ENCODE peak calls at places on chromosomes 1 and 21, in six cellular contexts. One of them, this sample, is unnamed.
A peak's percentile ranks its signal among the peaks of the same experiment; 100 is the strongest.

GRCh38 chr1:182080955-182081582 is 19.6 kb upstream of the ZNF648 start:
- DNase-seq in thoracic aorta: no peak
- DNase-seq in adrenal gland: no peak
- DNase-seq in CD8-positive, alpha-beta T cell: no peak
- DNase-seq in SJCRH30: peak; percentile 24
- DNase-seq in A549: peak; percentile 48
- DNase-seq in this sample: no peak

GRCh38 chr1:101444873-101445618 is 208.2 kb downstream of the S1PR1 start:
- DNase-seq in CD8-positive, alpha-beta T cell: no peak
- DNase-seq in thoracic aorta: no peak
- DNase-seq in SJCRH30: no peak
- DNase-seq in A549: no peak
- DNase-seq in adrenal gland: no peak
- DNase-seq in this sample: no peak

GRCh38 chr1:85406081-85406480 is 58.9 kb downstream of the DDAH1 start:
- DNase-seq in thoracic aorta: no peak
- DNase-seq in CD8-positive, alpha-beta T cell: no peak
- DNase-seq in adrenal gland: no peak
- DNase-seq in SJCRH30: no peak
- DNase-seq in A549: no peak
- DNase-seq in this sample: no peak

GRCh38 chr1:245822997-245823396 is 668.2 kb downstream of the KIF26B start:
- DNase-seq in SJCRH30: no peak
- DNase-seq in CD8-positive, alpha-beta T cell: no peak
- DNase-seq in adrenal gland: no peak
- DNase-seq in A549: peak; percentile 36
- DNase-seq in thoracic aorta: no peak
- DNase-seq in this sample: no peak

GRCh38 chr21:45530423-45531113 is 11.7 kb downstream of the SLC19A1 start:
- DNase-seq in A549: no peak
- DNase-seq in thoracic aorta: no peak
- DNase-seq in CD8-positive, alpha-beta T cell: no peak
- DNase-seq in SJCRH30: no peak
- DNase-seq in adrenal gland: peak; percentile 9
- DNase-seq in this sample: no peak

GRCh38 chr1:206506405-206506802 is 927 bp upstream of the RASSF5 start:
- DNase-seq in SJCRH30: no peak
- DNase-seq in CD8-positive, alpha-beta T cell: no peak
- DNase-seq in A549: no peak
- DNase-seq in adrenal gland: no peak
- DNase-seq in thoracic aorta: no peak
- DNase-seq in this sample: no peak

GRCh38 chr1:54359393-54360162 is 46.6 kb downstream of the SSBP3 start:
- DNase-seq in A549: no peak
- DNase-seq in adrenal gland: peak; percentile 46
- DNase-seq in thoracic aorta: no peak
- DNase-seq in SJCRH30: no peak
- DNase-seq in CD8-positive, alpha-beta T cell: no peak
- DNase-seq in this sample: no peak

GRCh38 chr1:156641761-156642264 is at the start of gene BCAN:
- DNase-seq in A549: no peak
- DNase-seq in CD8-positive, alpha-beta T cell: no peak
- DNase-seq in adrenal gland: peak; percentile 66
- DNase-seq in SJCRH30: peak; percentile 66
- DNase-seq in thoracic aorta: no peak
- DNase-seq in this sample: no peak

GRCh38 chr1:67898033-67898726 is 64.9 kb upstream of the GNG12 start:
- DNase-seq in thoracic aorta: no peak
- DNase-seq in CD8-positive, alpha-beta T cell: no peak
- DNase-seq in adrenal gland: no peak
- DNase-seq in A549: no peak
- DNase-seq in SJCRH30: no peak
- DNase-seq in this sample: no peak

GRCh38 chr1:27583479-27583878 is 20.5 kb downstream of the AHDC1 start:
- DNase-seq in A549: no peak
- DNase-seq in CD8-positive, alpha-beta T cell: no peak
- DNase-seq in adrenal gland: no peak
- DNase-seq in thoracic aorta: no peak
- DNase-seq in SJCRH30: no peak
- DNase-seq in this sample: no peak

GRCh38 chr1:242211254-242212022 is 212.5 kb upstream of the MAP1LC3C start:
- DNase-seq in SJCRH30: peak; percentile 13
- DNase-seq in A549: no peak
- DNase-seq in CD8-positive, alpha-beta T cell: no peak
- DNase-seq in adrenal gland: no peak
- DNase-seq in thoracic aorta: no peak
- DNase-seq in this sample: no peak

GRCh38 chr1:74504125-74505065 is 8.0 kb downstream of the LRRC53 start:
- DNase-seq in A549: peak; percentile 2
- DNase-seq in CD8-positive, alpha-beta T cell: no peak
- DNase-seq in SJCRH30: peak; percentile 44
- DNase-seq in adrenal gland: peak; percentile 41
- DNase-seq in thoracic aorta: no peak
- DNase-seq in this sample: peak; percentile 70

GRCh38 chr1:71030021-71030420 is 17.6 kb downstream of the PTGER3 start:
- DNase-seq in SJCRH30: no peak
- DNase-seq in adrenal gland: no peak
- DNase-seq in thoracic aorta: no peak
- DNase-seq in A549: no peak
- DNase-seq in CD8-positive, alpha-beta T cell: no peak
- DNase-seq in this sample: no peak

GRCh38 chr1:69122373-69122772 is 445.3 kb upstream of the LRRC7 start:
- DNase-seq in thoracic aorta: no peak
- DNase-seq in adrenal gland: no peak
- DNase-seq in CD8-positive, alpha-beta T cell: no peak
- DNase-seq in A549: no peak
- DNase-seq in SJCRH30: no peak
- DNase-seq in this sample: no peak

GRCh38 chr1:69126761-69127160 is 441.0 kb upstream of the LRRC7 start:
- DNase-seq in A549: no peak
- DNase-seq in CD8-positive, alpha-beta T cell: no peak
- DNase-seq in thoracic aorta: no peak
- DNase-seq in SJCRH30: no peak
- DNase-seq in adrenal gland: no peak
- DNase-seq in this sample: no peak

GRCh38 chr1:69120828-69121227 is 446.9 kb upstream of the LRRC7 start:
- DNase-seq in thoracic aorta: no peak
- DNase-seq in A549: no peak
- DNase-seq in adrenal gland: no peak
- DNase-seq in SJCRH30: no peak
- DNase-seq in CD8-positive, alpha-beta T cell: no peak
- DNase-seq in this sample: no peak

GRCh38 chr1:69123486-69123885 is 444.2 kb upstream of the LRRC7 start:
- DNase-seq in A549: no peak
- DNase-seq in adrenal gland: no peak
- DNase-seq in thoracic aorta: no peak
- DNase-seq in SJCRH30: no peak
- DNase-seq in CD8-positive, alpha-beta T cell: no peak
- DNase-seq in this sample: no peak

GRCh38 chr1:69121708-69122107 is 446.0 kb upstream of the LRRC7 start:
- DNase-seq in thoracic aorta: no peak
- DNase-seq in SJCRH30: no peak
- DNase-seq in adrenal gland: no peak
- DNase-seq in CD8-positive, alpha-beta T cell: no peak
- DNase-seq in A549: no peak
- DNase-seq in this sample: no peak
- H3K4me1 ChIP-seq in thoracic aorta: peaks cover 30% of the 10 kb centered on the region
- H3K4me1 ChIP-seq in SJCRH30: peaks cover 7% of the 10 kb centered on the region
- H3K4me1 ChIP-seq in adrenal gland: no peaks in the 10 kb centered on the region
- H3K4me1 ChIP-seq in CD8-positive, alpha-beta T cell: no peaks in the 10 kb centered on the region
- H3K4me1 ChIP-seq in A549: no peaks in the 10 kb centered on the region
- H3K4me1 ChIP-seq in this sample: no peaks in the 10 kb centered on the region

GRCh38 chr1:161085165-161085564 is 4.2 kb downstream of the NECTIN4 start:
- DNase-seq in A549: no peak
- DNase-seq in SJCRH30: peak; percentile 69
- DNase-seq in thoracic aorta: no peak
- DNase-seq in adrenal gland: no peak
- DNase-seq in CD8-positive, alpha-beta T cell: no peak
- DNase-seq in this sample: no peak
- H3K4me1 ChIP-seq in A549: peaks cover 66% of the 10 kb centered on the region
- H3K4me1 ChIP-seq in SJCRH30: peaks cover 30% of the 10 kb centered on the region
- H3K4me1 ChIP-seq in thoracic aorta: no peaks in the 10 kb centered on the region
- H3K4me1 ChIP-seq in adrenal gland: peaks cover 7% of the 10 kb centered on the region
- H3K4me1 ChIP-seq in CD8-positive, alpha-beta T cell: peaks cover 3% of the 10 kb centered on the region
- H3K4me1 ChIP-seq in this sample: peaks cover 2% of the 10 kb centered on the region

GRCh38 chr1:109241344-109241743 is 8.0 kb upstream of the CELSR2 start:
- DNase-seq in adrenal gland: no peak
- DNase-seq in thoracic aorta: no peak
- DNase-seq in CD8-positive, alpha-beta T cell: no peak
- DNase-seq in A549: no peak
- DNase-seq in SJCRH30: no peak
- DNase-seq in this sample: no peak
- H3K4me1 ChIP-seq in adrenal gland: peaks cover 16% of the 10 kb centered on the region
- H3K4me1 ChIP-seq in thoracic aorta: peaks cover 31% of the 10 kb centered on the region
- H3K4me1 ChIP-seq in CD8-positive, alpha-beta T cell: peaks cover 15% of the 10 kb centered on the region
- H3K4me1 ChIP-seq in A549: peaks cover 8% of the 10 kb centered on the region
- H3K4me1 ChIP-seq in SJCRH30: no peaks in the 10 kb centered on the region
- H3K4me1 ChIP-seq in this sample: peaks cover 12% of the 10 kb centered on the region

DNA sequence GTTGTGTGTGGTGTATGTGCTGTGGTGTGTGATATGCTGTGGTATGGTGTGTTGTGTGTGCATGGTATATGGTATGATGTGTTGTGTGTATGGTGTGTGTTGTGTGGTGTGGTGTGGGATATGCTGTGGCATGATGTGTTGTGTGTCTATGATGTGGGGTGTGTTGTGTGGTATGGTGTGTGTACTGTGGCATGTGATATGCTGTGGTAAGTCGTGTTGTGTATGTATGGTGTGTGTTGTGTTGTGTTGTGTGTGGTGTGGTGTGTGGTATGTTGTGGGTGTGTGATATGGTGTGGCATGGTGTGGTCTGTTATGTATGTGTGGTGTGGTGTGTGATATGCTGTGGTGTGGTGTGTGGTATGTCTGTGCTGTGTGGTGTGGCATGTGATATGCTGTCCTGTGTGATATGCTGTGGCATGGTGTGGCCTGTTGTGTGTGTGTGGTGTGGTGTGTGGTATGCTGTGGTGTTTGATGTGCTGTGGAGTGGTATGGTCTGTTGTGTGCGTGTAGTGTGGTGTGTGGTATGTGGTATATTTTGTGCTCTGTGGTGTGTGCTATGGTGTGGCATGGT is 318.0 kb downstream of the PTPRU start:
- DNase-seq in A549: no peak
- DNase-seq in SJCRH30: no peak
- DNase-seq in adrenal gland: no peak
- DNase-seq in CD8-positive, alpha-beta T cell: no peak
- DNase-seq in thoracic aorta: no peak
- DNase-seq in this sample: no peak
- H3K4me1 ChIP-seq in A549: no peaks in the 10 kb centered on the region
- H3K4me1 ChIP-seq in SJCRH30: no peaks in the 10 kb centered on the region
- H3K4me1 ChIP-seq in adrenal gland: no peaks in the 10 kb centered on the region
- H3K4me1 ChIP-seq in CD8-positive, alpha-beta T cell: no peaks in the 10 kb centered on the region
- H3K4me1 ChIP-seq in thoracic aorta: no peaks in the 10 kb centered on the region
- H3K4me1 ChIP-seq in this sample: no peaks in the 10 kb centered on the region

DNA sequence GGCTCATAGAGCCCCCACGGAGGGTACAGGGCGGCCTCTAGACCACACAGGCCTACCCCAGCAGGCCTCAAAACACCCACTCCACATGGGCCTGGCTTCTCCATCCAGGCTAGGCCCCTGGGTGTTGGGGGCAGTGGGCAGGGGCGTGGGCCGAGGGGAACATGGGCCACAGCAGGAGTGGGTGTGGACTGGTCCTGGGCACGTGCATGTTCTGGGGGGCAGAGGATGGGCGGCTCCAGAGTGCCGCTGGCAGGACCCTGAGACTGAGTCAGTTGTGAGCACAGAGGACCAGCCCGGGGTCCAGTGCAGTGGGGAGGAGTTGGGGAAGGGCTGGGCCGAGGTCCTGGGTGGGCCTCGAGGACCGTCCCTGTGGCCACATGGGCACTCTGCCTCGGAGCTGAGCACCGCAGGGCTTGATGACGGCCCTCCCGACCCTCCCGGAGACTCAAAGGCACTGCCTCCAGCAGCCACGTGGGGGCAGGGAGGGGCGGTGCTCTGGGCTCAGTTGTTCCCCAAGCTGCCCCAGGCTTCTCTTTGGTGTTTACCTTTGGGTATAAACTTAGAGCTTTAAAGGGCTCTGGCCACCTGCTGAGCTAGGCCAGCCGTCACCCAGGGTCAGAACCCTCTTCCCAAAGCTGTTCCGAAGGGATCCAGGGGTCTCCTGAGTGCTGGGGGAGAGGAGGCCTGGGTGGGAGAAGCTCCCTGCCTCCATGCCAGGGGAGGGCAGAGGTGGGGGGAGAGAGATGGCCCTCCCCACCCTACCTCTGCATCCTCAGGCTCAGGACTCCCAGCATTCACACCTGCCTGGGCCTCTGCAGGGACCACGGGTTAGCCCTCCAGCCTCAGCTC is 79.9 kb downstream of the MORN1 start:
- DNase-seq in CD8-positive, alpha-beta T cell: peak; percentile 52
- DNase-seq in thoracic aorta: no peak
- DNase-seq in SJCRH30: peak; percentile 84
- DNase-seq in adrenal gland: peak; percentile 49
- DNase-seq in A549: peak; percentile 62
- DNase-seq in this sample: peak; percentile 50
- H3K4me1 ChIP-seq in CD8-positive, alpha-beta T cell: peaks cover 44% of the 10 kb centered on the region
- H3K4me1 ChIP-seq in thoracic aorta: peaks cover 58% of the 10 kb centered on the region
- H3K4me1 ChIP-seq in SJCRH30: peaks cover 46% of the 10 kb centered on the region
- H3K4me1 ChIP-seq in adrenal gland: peaks cover 45% of the 10 kb centered on the region
- H3K4me1 ChIP-seq in A549: peaks cover 34% of the 10 kb centered on the region
- H3K4me1 ChIP-seq in this sample: peaks cover 17% of the 10 kb centered on the region

GRCh38 chr1:183812686-183813569 is 8.0 kb downstream of the RGL1 start:
- DNase-seq in SJCRH30: no peak
- DNase-seq in A549: no peak
- DNase-seq in thoracic aorta: no peak
- DNase-seq in adrenal gland: peak; percentile 35
- DNase-seq in CD8-positive, alpha-beta T cell: no peak
- DNase-seq in this sample: no peak

GRCh38 chr1:183810756-183811155 is 5.8 kb downstream of the RGL1 start:
- DNase-seq in SJCRH30: no peak
- DNase-seq in thoracic aorta: no peak
- DNase-seq in A549: no peak
- DNase-seq in CD8-positive, alpha-beta T cell: no peak
- DNase-seq in adrenal gland: no peak
- DNase-seq in this sample: no peak

GRCh38 chr1:183812111-183812510 is 7.2 kb downstream of the RGL1 start:
- DNase-seq in SJCRH30: no peak
- DNase-seq in A549: no peak
- DNase-seq in CD8-positive, alpha-beta T cell: no peak
- DNase-seq in thoracic aorta: no peak
- DNase-seq in adrenal gland: no peak
- DNase-seq in this sample: no peak

GRCh38 chr1:183817576-183818288 is 12.8 kb downstream of the RGL1 start:
- DNase-seq in adrenal gland: no peak
- DNase-seq in SJCRH30: no peak
- DNase-seq in A549: no peak
- DNase-seq in thoracic aorta: no peak
- DNase-seq in CD8-positive, alpha-beta T cell: no peak
- DNase-seq in this sample: no peak

DNA sequence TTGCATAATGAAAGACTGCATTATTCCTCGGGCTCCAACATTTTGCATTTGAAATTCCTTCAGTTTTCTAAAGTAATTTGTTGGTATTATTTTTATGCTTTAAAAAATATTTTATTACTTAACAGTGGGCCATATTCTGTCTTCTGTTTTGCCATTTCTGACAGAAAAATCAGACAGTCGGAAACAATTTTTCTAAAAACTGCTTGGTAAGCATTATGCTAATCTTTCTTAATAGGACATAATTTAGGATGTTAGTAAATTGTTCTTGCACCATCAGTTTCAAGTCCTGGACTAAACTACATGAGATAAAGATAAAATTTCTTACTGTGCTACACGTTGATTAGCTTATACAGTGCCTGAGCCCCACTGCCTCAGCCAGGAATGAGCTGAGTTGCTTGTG is 11.2 kb downstream of the RGL1 start:
- DNase-seq in CD8-positive, alpha-beta T cell: no peak
- DNase-seq in A549: no peak
- DNase-seq in adrenal gland: no peak
- DNase-seq in thoracic aorta: no peak
- DNase-seq in SJCRH30: no peak
- DNase-seq in this sample: no peak
- H3K4me1 ChIP-seq in CD8-positive, alpha-beta T cell: no peaks in the 10 kb centered on the region
- H3K4me1 ChIP-seq in A549: peaks cover 13% of the 10 kb centered on the region
- H3K4me1 ChIP-seq in adrenal gland: peaks cover 74% of the 10 kb centered on the region
- H3K4me1 ChIP-seq in thoracic aorta: peaks cover 59% of the 10 kb centered on the region
- H3K4me1 ChIP-seq in SJCRH30: no peaks in the 10 kb centered on the region
- H3K4me1 ChIP-seq in this sample: peaks cover 2% of the 10 kb centered on the region

This sample was measured in iPS DF 6.9.